ENCODE peak calls at places on chromosome 1, in five cellular contexts. Y, J, P, H and A are unnamed samples.

GRCh38 chr1:118250232-118250631 is 65.2 kb upstream of the SPAG17 start:
- DNase-seq in Y (peak; percentile 29), J (no peak), P (no peak), H (no peak), A (no peak)

GRCh38 chr1:145729196-145729595 is 9.9 kb downstream of the CD160 start:
- DNase-seq in Y (no peak), J (no peak), P (no peak), H (no peak), A (no peak)

GRCh38 chr1:200243042-200243437 is 166.8 kb downstream of the ZNF281 start:
- DNase-seq in Y (peak; percentile 55), J (no peak), P (no peak), H (no peak), A (no peak)

GRCh38 chr1:246785536-246786111 is 61.4 kb downstream of the SCCPDH start:
- DNase-seq in Y (no peak), J (no peak), P (no peak), H (no peak), A (no peak)

GRCh38 chr1:26787381-26787705 is 407 bp upstream of the PIGV start:
- DNase-seq in Y (peak; percentile 87), J (no peak), P (no peak), H (peak; percentile 55), A (peak; percentile 60)

GRCh38 chr1:47623174-47623940 is 185.5 kb downstream of the FOXD2 start:
- DNase-seq in Y (no peak), J (no peak), P (no peak), H (no peak), A (no peak)

GRCh38 chr1:242059976-242060375 is 61.1 kb upstream of the MAP1LC3C start:
- DNase-seq in Y (no peak), J (no peak), P (no peak), H (no peak), A (no peak)

GRCh38 chr1:222535455-222535854 is 12.4 kb downstream of the HHIPL2 start:
- DNase-seq in Y (no peak), J (no peak), P (no peak), H (no peak), A (no peak)

GRCh38 chr1:59879556-59879955 is 47.0 kb downstream of the CYP2J2 start:
- DNase-seq in Y (peak; percentile 85), J (peak; percentile 70), P (peak; percentile 36), H (peak; percentile 27), A (no peak)

GRCh38 chr1:162977944-162978568 is 91.1 kb upstream of the RGS4 start:
- DNase-seq in Y (no peak), J (no peak), P (no peak), H (no peak), A (no peak)

GRCh38 chr1:57142999-57143398 is 177.2 kb upstream of the C8B start:
- DNase-seq in Y (no peak), J (no peak), P (no peak), H (no peak), A (no peak)